ENCODE peak calls at places on chromosomes 3 and 15, in seven cellular contexts. X is K562, U is SK-N-SH, K is HCT116, V is GM12878, W is HepG2, O is H1. E is an unnamed sample.

GRCh38 chr15:68729789-68730201 is 90.9 kb downstream of the ANP32A start:
- DNase-seq in U (no peak), X (no peak), W (no peak), O (no peak), V (no peak), K (no peak), E (no peak)

GRCh38 chr3:149217347-149217746 is 4.3 kb downstream of the CP start:
- DNase-seq in X (no peak), W (no peak), U (no peak), O (no peak), K (no peak), V (no peak), E (no peak)

GRCh38 chr3:13480340-13481318 is 523 bp downstream of the HDAC11 start:
- DNase-seq in W (no peak), O (no peak), V (no peak), X (no peak), K (no peak), U (no peak), E (no peak)

GRCh38 chr3:46662771-46663551 is 30.5 kb downstream of the ALS2CL start:
- DNase-seq in K (no peak), X (no peak), O (peak; percentile 48), W (no peak), U (peak; percentile 27), V (no peak), E (no peak)

GRCh38 chr3:126117212-126117611 is 33.3 kb upstream of the SLC41A3 start:
- DNase-seq in U (no peak), X (no peak), W (no peak), O (no peak), V (no peak), K (no peak), E (no peak)

GRCh38 chr3:171980578-171981270 is 58.7 kb upstream of the FNDC3B start:
- DNase-seq in V (no peak), W (no peak), O (no peak), X (peak; percentile 68), U (no peak), K (no peak), E (no peak)

GRCh38 chr15:41489641-41490040 is 4.0 kb upstream of the ITPKA start:
- DNase-seq in O (no peak), V (no peak), U (no peak), K (no peak), W (no peak), X (no peak), E (no peak)

GRCh38 chr3:50545781-50546180 is 21.8 kb downstream of the C3orf18 start:
- DNase-seq in V (no peak), W (no peak), O (no peak), K (no peak), U (no peak), X (no peak), E (no peak)

GRCh38 chr3:71101581-71101980 is 481.9 kb downstream of the FOXP1 start:
- DNase-seq in O (no peak), W (no peak), X (no peak), K (no peak), U (no peak), V (no peak), E (no peak)

GRCh38 chr3:38627956-38628355 is 21.5 kb downstream of the SCN5A start:
- DNase-seq in X (peak; percentile 64), W (peak; percentile 20), U (peak; percentile 66), K (no peak), O (peak; percentile 89), V (no peak), E (no peak)

GRCh38 chr3:70358978-70359580 is 46.6 kb upstream of the MDFIC2 start:
- DNase-seq in V (no peak), W (peak; percentile 2), O (no peak), K (peak; percentile 0), U (peak; percentile 14), X (peak; percentile 10), E (no peak)

GRCh38 chr3:104896624-104897023 is 470.1 kb upstream of the ALCAM start:
- DNase-seq in V (no peak), U (no peak), W (no peak), X (no peak), K (no peak), O (no peak), E (no peak)

GRCh38 chr15:51726302-51727073 is 11.0 kb downstream of the LYSMD2 start:
- DNase-seq in W (peak; percentile 10), O (peak; percentile 55), U (peak; percentile 77), K (peak; percentile 85), V (no peak), X (peak; percentile 84), E (no peak)

GRCh38 chr3:50592568-50592967 is 19.0 kb downstream of the CISH start:
- DNase-seq in W (no peak), K (no peak), V (no peak), X (no peak), U (no peak), O (no peak), E (no peak)

GRCh38 chr3:149662240-149662887 is 4.5 kb upstream of the WWTR1 start:
- DNase-seq in V (no peak), X (no peak), K (no peak), O (no peak), W (no peak), U (no peak), E (no peak)

GRCh38 chr3:66428733-66429132 is 72.1 kb downstream of the LRIG1 start:
- DNase-seq in V (no peak), O (no peak), U (peak; percentile 62), W (no peak), X (no peak), K (no peak), E (no peak)

GRCh38 chr3:134938024-134938525 is 143.0 kb downstream of the EPHB1 start:
- DNase-seq in U (no peak), X (no peak), O (peak; percentile 59), V (no peak), W (no peak), K (no peak), E (no peak)

GRCh38 chr15:33242669-33243191 is 48.2 kb upstream of the FMN1 start:
- DNase-seq in X (no peak), W (no peak), U (peak; percentile 25), K (no peak), O (no peak), V (no peak), E (no peak)

GRCh38 chr15:25169318-25169717 is 214.5 kb downstream of the SNRPN start:
- DNase-seq in W (no peak), V (no peak), X (no peak), K (no peak), U (no peak), O (no peak), E (no peak)

GRCh38 chr3:45606991-45607712 is 12.6 kb downstream of the LIMD1 start:
- DNase-seq in W (no peak), K (no peak), O (no peak), U (no peak), V (no peak), X (no peak), E (no peak)

GRCh38 chr15:83612226-83612625 is 41.7 kb upstream of the ADAMTSL3 start:
- DNase-seq in X (no peak), U (no peak), O (no peak), K (no peak), W (no peak), V (no peak), E (no peak)
- TF ChIP-seq JUND in X (no peak), U (no peak), O (no peak), K (no peak), W (no peak), V (no peak), E (no peak)

GRCh38 chr3:108150200-108150599 is 59.4 kb upstream of the CD47 start:
- DNase-seq in U (peak; percentile 62), X (peak; percentile 14), O (no peak), W (no peak), V (no peak), K (no peak), E (no peak)

GRCh38 chr3:108152261-108152660 is 61.4 kb upstream of the CD47 start:
- DNase-seq in U (no peak), W (no peak), K (no peak), O (no peak), X (no peak), V (no peak), E (no peak)

GRCh38 chr3:108156312-108156853 is 65.6 kb upstream of the CD47 start:
- DNase-seq in O (no peak), K (no peak), U (no peak), W (no peak), X (no peak), V (no peak), E (no peak)

GRCh38 chr3:108157275-108157674 is 64.9 kb downstream of the IFT57 start:
- DNase-seq in O (no peak), X (no peak), U (no peak), W (no peak), V (no peak), K (no peak), E (no peak)

GRCh38 chr3:108153451-108153981 is 62.7 kb upstream of the CD47 start:
- DNase-seq in X (peak; percentile 72), U (peak; percentile 17), K (peak; percentile 62), W (peak; percentile 37), V (no peak), O (peak; percentile 64), E (no peak)
- TF ChIP-seq JUND in X (no peak), U (no peak), K (no peak), W (no peak), V (no peak), O (no peak), E (no peak)

DNA sequence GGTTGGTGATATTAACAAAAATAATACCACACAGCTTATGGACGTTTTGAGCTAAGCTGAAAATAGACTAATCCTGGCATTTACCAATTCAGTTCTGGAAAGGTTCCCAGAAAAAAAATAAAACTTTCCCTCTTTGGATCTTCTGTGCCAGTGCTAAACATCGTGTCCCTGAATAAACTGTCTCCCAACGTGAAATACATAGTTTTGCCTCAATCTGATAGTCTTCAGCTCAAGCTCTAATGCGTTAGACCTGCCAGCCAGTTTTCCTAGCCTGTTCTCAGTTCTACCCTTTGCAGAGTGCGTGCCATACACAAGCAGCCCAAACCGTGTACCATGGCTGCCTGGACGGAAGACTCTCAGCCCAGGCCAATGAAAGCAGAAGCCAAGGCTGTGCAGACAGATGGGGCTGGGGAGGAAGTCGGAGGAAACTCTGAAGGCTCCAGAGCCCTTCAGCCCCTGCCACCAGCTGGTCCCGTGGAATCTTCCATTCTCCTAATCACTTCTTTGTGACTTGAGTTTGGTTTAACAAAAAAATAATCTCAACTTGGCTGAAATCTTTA is 11.4 kb upstream of the OCA2 start:
- DNase-seq in V (no peak), K (no peak), O (peak; percentile 33), U (no peak), W (no peak), X (no peak), E (no peak)
- TF ChIP-seq JUND in V (no peak), K (no peak), O (no peak), U (no peak), W (no peak), X (no peak), E (no peak)

DNA sequence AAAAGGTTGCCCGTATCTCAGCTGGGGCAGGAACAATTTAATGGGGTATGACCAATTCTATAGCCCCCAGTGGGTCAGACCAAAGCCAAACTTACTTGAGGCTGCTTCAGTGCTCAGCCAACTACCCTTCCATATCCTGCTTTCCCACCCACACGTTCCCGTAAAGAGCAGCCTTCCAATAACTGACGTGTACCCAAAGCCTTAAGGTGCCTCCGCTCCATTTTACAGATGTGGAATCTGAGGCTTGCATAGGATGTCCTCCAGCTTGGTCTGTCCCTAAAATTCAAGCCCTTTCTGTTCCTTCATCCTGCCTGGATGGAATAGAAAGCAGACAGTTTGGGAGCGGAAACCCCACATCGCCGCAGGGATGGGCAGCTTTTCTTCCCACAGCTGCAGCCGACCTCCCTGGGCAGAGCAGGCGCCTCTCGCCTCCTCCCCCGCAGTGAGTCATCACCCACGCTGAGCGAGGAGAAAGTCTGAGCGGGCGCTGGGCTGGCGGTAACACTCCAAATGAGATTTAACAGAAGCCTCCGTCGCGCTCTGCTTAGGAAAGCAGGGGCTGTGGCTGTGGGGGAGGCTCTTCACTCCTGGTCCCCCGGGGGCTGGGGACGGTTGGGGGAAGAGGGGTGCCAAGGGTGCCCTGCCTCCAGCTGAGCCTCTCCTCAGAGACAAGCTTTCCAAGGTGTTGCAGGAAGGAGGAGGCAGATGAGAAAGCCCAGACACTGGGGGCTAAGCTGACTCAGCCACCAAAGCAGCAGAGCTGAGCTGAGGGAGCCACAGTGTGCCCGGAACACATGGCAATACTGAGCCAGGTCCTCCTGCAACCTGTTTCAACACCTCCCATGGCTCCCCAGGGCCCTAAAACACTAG is 57.8 kb upstream of the HRH1 start:
- DNase-seq in K (peak; percentile 74), O (peak; percentile 55), W (no peak), V (no peak), U (peak; percentile 91), X (peak; percentile 68), E (peak; percentile 19)
- TF ChIP-seq JUND in K (peak; percentile 88), O (peak; percentile 87), W (no peak), V (no peak), U (peak; percentile 94), X (peak; percentile 97), E (no peak)

E was measured in T47D.